ENCODE peak calls at places on chromosome 1, in eight cellular contexts. H is omental fat pad; F is Kasumi-1; T is GOT3; R is heart right ventricle; Q is fibroblast of pulmonary artery; G is activated CD8-positive, alpha-beta T cell treated with anti-CD3 and anti-CD28 coated beads for 36 hours; I is GM13976. E is an unnamed sample.

GRCh38 chr1:218294531-218294930 is 9.4 kb downstream of the RRP15 start:
- DNase-seq in T (no peak), R (no peak), G (no peak), I (no peak), Q (no peak), F (no peak), H (no peak), E (no peak)

GRCh38 chr1:37038703-37039093 is 4.4 kb upstream of the GRIK3 start:
- DNase-seq in T (no peak), G (no peak), I (no peak), H (no peak), Q (no peak), F (no peak), R (no peak), E (no peak)

GRCh38 chr1:41713557-41714327 is 205.0 kb downstream of the HIVEP3 start:
- DNase-seq in I (no peak), F (no peak), Q (peak), R (no peak), H (no peak), G (no peak), T (no peak), E (peak)

GRCh38 chr1:3577711-3578432 is 33.4 kb downstream of the MEGF6 start:
- DNase-seq in Q (peak), R (no peak), G (no peak), T (no peak), I (no peak), F (no peak), H (no peak), E (no peak)

GRCh38 chr1:236120725-236121153 is 21.6 kb upstream of the GPR137B start:
- DNase-seq in T (no peak), Q (no peak), I (peak), G (peak), R (no peak), F (peak), H (no peak), E (no peak)

GRCh38 chr1:153488731-153489130 is 28.3 kb upstream of the S100A7 start:
- DNase-seq in G (no peak), H (no peak), Q (no peak), R (no peak), I (no peak), F (no peak), T (no peak), E (peak)

GRCh38 chr1:28437260-28437923 is 67.9 kb downstream of the PHACTR4 start:
- DNase-seq in G (no peak), T (no peak), I (no peak), F (no peak), R (no peak), Q (peak), H (no peak), E (no peak)

GRCh38 chr1:154404511-154404931 is 622 bp upstream of the IL6R start:
- DNase-seq in T (no peak), R (no peak), Q (no peak), G (peak), F (peak), I (no peak), H (no peak), E (no peak)

GRCh38 chr1:25913166-25913565 is 6.9 kb upstream of the STMN1 start:
- DNase-seq in Q (no peak), T (no peak), H (no peak), G (no peak), I (no peak), R (no peak), F (no peak), E (no peak)

GRCh38 chr1:55828031-55828430 is 612.9 kb upstream of the USP24 start:
- DNase-seq in H (no peak), Q (no peak), R (no peak), T (no peak), G (no peak), F (no peak), I (no peak), E (no peak)

GRCh38 chr1:24724345-24725208 is 20.7 kb upstream of the CLIC4 start:
- DNase-seq in H (no peak), F (no peak), G (no peak), Q (peak), I (no peak), T (no peak), R (no peak), E (peak)

GRCh38 chr1:154839691-154840090 is 30.4 kb downstream of the KCNN3 start:
- DNase-seq in F (no peak), I (no peak), T (no peak), R (no peak), Q (no peak), G (no peak), H (no peak), E (peak)

GRCh38 chr1:234398849-234399381 is 25.7 kb downstream of the COA6 start:
- DNase-seq in I (peak), H (no peak), Q (peak), G (no peak), T (no peak), F (peak), R (no peak), E (peak)

GRCh38 chr1:54865238-54866073 is 21.5 kb downstream of the DHCR24 start:
- DNase-seq in Q (no peak), R (no peak), G (no peak), H (no peak), I (no peak), F (no peak), T (no peak), E (no peak)

E was measured in cardiac muscle cell.